ENCODE peak calls at places on chromosome 1, in seven cellular contexts. S, U, C, F, P, N and R are unnamed samples.
A peak's percentile ranks its signal among the peaks of the same experiment; 100 is the strongest.

GRCh38 chr1:9443913-9444445 is 95.3 kb upstream of the SLC25A33 start:
- DNase-seq in N (no peak), S (no peak), F (no peak), U (peak; percentile 42), C (no peak), P (peak; percentile 45), R (no peak)

GRCh38 chr1:29249170-29249691 is 12.9 kb downstream of the PTPRU start:
- DNase-seq in N (peak; percentile 43), S (peak; percentile 89), F (no peak), C (peak; percentile 76), P (no peak), U (peak; percentile 43), R (no peak)

GRCh38 chr1:243433737-243434370 is 178.0 kb downstream of the SDCCAG8 start:
- DNase-seq in N (no peak), S (no peak), F (no peak), P (no peak), U (peak; percentile 23), C (no peak), R (no peak)

GRCh38 chr1:39826583-39826982 is 37.9 kb upstream of the BMP8B start:
- DNase-seq in U (no peak), S (no peak), N (peak; percentile 53), P (no peak), F (no peak), C (no peak), R (no peak)

GRCh38 chr1:89719502-89720306 is 86.8 kb downstream of the LRRC8C start:
- DNase-seq in P (no peak), F (no peak), U (peak; percentile 53), C (peak; percentile 43), S (no peak), N (peak; percentile 41), R (no peak)

GRCh38 chr1:154352245-154352580 is 26.9 kb downstream of the ATP8B2 start:
- DNase-seq in S (no peak), P (no peak), N (peak; percentile 25), U (no peak), C (no peak), F (no peak), R (no peak)

GRCh38 chr1:21584096-21584495 is 74.9 kb downstream of the ALPL start:
- DNase-seq in F (no peak), U (no peak), N (no peak), S (no peak), P (no peak), C (no peak), R (no peak)

GRCh38 chr1:38559180-38559874 is 300.2 kb downstream of the RRAGC start:
- DNase-seq in U (no peak), F (no peak), S (no peak), C (no peak), N (no peak), P (no peak), R (no peak)

GRCh38 chr1:114152211-114153050 is 1.2 kb downstream of the SYT6 start:
- DNase-seq in P (peak; percentile 41), F (no peak), N (peak; percentile 87), C (peak; percentile 21), S (peak; percentile 57), U (peak; percentile 37), R (no peak)

GRCh38 chr1:207389728-207390464 is 64.2 kb upstream of the CR2 start:
- DNase-seq in F (no peak), N (no peak), U (peak; percentile 6), S (no peak), C (peak; percentile 89), P (no peak), R (peak; percentile 95)